ENCODE peak calls at places on chromosomes 4 and X, in eight cellular contexts. G is CD8-positive, alpha-beta T cell; D is fibroblast of pulmonary artery; U is osteoblast; C is psoas muscle; I is ovary; L is cardiac muscle cell; T is mammary epithelial cell. V is an unnamed sample.

GRCh38 chr4:120555058-120555457 is 367.5 kb downstream of the PRDM5 start:
- DNase-seq in G (no peak), D (no peak), U (no peak), C (no peak), I (no peak), L (peak), T (no peak), V (no peak)

GRCh38 chrX:23720117-23720677 is 22.9 kb downstream of the ACOT9 start:
- DNase-seq in G (no peak), D (no peak), U (no peak), C (no peak), I (no peak), L (no peak), T (no peak), V (no peak)

GRCh38 chr4:149987330-149987751 is 90.9 kb upstream of the DCLK2 start:
- DNase-seq in G (no peak), D (peak), U (no peak), C (no peak), I (no peak), L (peak), T (no peak), V (no peak)

GRCh38 chrX:104351173-104351769 is 96.5 kb upstream of the ESX1 start:
- DNase-seq in G (no peak), D (peak), U (peak), C (no peak), I (no peak), L (no peak), T (peak), V (no peak)

GRCh38 chr4:98746936-98747658 is 88.7 kb upstream of the TSPAN5 start:
- DNase-seq in G (no peak), D (peak), U (no peak), C (no peak), I (no peak), L (peak), T (no peak), V (no peak)

GRCh38 chr4:87108142-87108546 is 112.3 kb downstream of the KLHL8 start:
- DNase-seq in G (no peak), D (peak), U (peak), C (peak), I (no peak), L (no peak), T (peak), V (no peak)

GRCh38 chr4:124337874-124338273 is 374.7 kb downstream of the ANKRD50 start:
- DNase-seq in G (no peak), D (peak), U (no peak), C (peak), I (peak), L (peak), T (no peak), V (no peak)

GRCh38 chr4:188727746-188728145 is 588.5 kb downstream of the TRIML1 start:
- DNase-seq in G (no peak), D (no peak), U (no peak), C (no peak), I (no peak), L (no peak), T (no peak), V (no peak)

GRCh38 chrX:119041175-119041574 is 31.6 kb upstream of the CT47C1 start:
- DNase-seq in G (no peak), D (peak), U (peak), C (peak), I (peak), L (peak), T (peak), V (no peak)

DNA sequence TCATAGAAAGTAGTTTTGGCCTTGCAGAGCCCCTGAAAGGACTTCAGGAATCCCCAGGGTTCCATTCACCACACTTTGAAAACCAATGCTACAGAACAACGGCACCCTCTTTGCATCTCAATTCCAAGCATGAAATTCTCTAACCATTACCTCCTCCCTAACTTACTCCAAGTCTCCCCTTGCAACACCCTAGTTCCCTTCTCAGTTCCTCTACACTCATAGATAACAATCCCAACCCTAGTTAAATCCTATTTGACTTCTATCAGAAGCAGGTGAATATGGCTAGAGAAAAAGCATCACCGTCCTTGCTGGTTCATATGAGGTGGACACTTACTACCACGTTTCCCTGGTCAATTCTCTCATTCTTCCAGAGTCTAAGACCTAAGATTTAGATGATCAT is 2.4 kb downstream of the RCHY1 start:
- DNase-seq in G (no peak), D (no peak), U (no peak), C (no peak), I (no peak), L (no peak), T (no peak), V (no peak)
- H3K4me3 ChIP-seq in G (no peak), D (peak), U (peak), C (peak), I (no peak), L (no peak), T (peak), V (peak)

GRCh38 chrX:49627030-49627777 is 28.4 kb downstream of the GAGE1 start:
- DNase-seq in G (no peak), D (no peak), U (no peak), C (no peak), I (no peak), L (no peak), T (peak), V (peak)
- TF ChIP-seq CTCF in G (no peak), D (no peak), U (peak), C (peak), I (no peak), L (peak), T (no peak), V (peak)

GRCh38 chr4:138839574-138839973 is 176.0 kb upstream of the NOCT start:
- DNase-seq in G (no peak), D (no peak), U (no peak), C (no peak), I (no peak), L (peak), T (no peak), V (no peak)

GRCh38 chr4:138845664-138846063 is 169.9 kb upstream of the NOCT start:
- DNase-seq in G (no peak), D (no peak), U (no peak), C (no peak), I (no peak), L (no peak), T (no peak), V (no peak)

GRCh38 chr4:138845051-138845450 is 170.5 kb upstream of the NOCT start:
- DNase-seq in G (no peak), D (no peak), U (no peak), C (no peak), I (no peak), L (no peak), T (no peak), V (no peak)

GRCh38 chr4:138841341-138841740 is 174.2 kb upstream of the NOCT start:
- DNase-seq in G (no peak), D (no peak), U (no peak), C (no peak), I (no peak), L (peak), T (no peak), V (no peak)

DNA sequence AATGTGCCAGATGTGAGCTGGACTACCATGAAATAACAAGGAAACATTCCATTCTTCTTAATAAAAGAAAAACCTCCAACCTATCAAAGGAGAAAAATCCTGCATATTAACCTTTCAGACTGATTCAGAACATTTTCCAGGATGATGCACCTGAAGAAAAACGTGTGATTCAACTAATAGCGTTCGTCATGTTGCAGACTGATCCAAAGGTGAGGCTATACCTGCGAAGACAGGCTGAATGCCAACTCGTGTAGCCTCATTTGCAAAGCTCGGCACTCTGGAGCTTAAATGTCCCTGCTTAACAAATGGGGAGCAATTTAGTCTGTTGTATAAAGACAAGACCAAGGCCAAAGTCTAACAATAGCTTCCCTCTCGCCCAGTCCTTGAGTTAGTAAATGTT is 172.0 kb upstream of the NOCT start:
- DNase-seq in G (no peak), D (no peak), U (no peak), C (no peak), I (no peak), L (no peak), T (peak), V (no peak)
- H3K4me3 ChIP-seq in G (no peak), D (no peak), U (no peak), C (no peak), I (no peak), L (no peak), T (no peak), V (no peak)

DNA sequence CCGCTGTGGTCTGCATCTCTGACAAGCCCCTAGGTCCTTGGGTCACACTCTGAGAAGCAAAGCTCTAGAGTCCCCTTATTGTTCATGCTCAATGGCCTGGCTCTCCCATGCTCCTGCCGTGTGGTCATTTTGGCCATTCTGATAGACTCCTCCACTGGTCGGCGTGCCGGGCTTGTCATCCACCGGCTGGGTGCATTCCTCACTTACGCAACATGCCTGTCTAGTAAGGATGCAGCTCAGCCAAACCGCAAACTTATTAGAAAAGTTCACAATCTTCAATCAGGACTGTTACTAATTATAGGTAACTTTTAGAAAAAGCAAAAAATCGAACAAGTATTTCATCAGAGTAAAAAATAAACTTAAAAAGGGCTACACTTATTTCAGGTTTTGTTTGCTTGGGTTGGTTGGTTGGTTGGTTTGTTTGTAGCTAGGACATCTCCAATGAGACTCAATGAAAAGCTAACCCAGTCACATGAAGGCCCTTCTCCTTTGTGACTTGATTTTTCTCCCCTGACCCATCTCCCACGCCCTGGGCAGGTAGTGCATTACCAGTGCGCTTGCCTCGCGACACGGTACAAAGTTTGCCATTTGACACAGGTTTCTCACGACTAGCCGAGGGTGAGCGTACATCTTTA is 41.0 kb downstream of the IRF2 start:
- DNase-seq in G (no peak), D (no peak), U (no peak), C (no peak), I (no peak), L (no peak), T (no peak), V (no peak)
- TF ChIP-seq CTCF in G (no peak), D (no peak), U (no peak), C (no peak), I (no peak), L (no peak), T (no peak), V (no peak)

GRCh38 chr4:1714303-1715001 is 2.3 kb upstream of the SLBP start:
- DNase-seq in G (no peak), D (no peak), U (peak), C (no peak), I (peak), L (no peak), T (no peak), V (no peak)
- H3K4me3 ChIP-seq in G (no peak), D (no peak), U (no peak), C (no peak), I (no peak), L (no peak), T (no peak), V (no peak)

V was measured in LNCaP clone FGC.